ENCODE peak calls at places on chromosomes 6 and 20, in eight cellular contexts. One of them, this sample, is unnamed.

GRCh38 chr20:38272398-38272797 is 11.9 kb upstream of the KIAA1755 start:
- DNase-seq in Daoy: peak
- DNase-seq in AG08396: no peak
- DNase-seq in heart left ventricle: no peak
- DNase-seq in left kidney: no peak
- DNase-seq in NAMALWA: no peak
- DNase-seq in nephron progenitor cell: no peak
- DNase-seq in lower leg skin: no peak
- DNase-seq in this sample: no peak

GRCh38 chr6:30802731-30803130 is 58.4 kb upstream of the IER3 start:
- DNase-seq in Daoy: no peak
- DNase-seq in AG08396: no peak
- DNase-seq in heart left ventricle: no peak
- DNase-seq in left kidney: no peak
- DNase-seq in NAMALWA: no peak
- DNase-seq in nephron progenitor cell: no peak
- DNase-seq in lower leg skin: no peak
- DNase-seq in this sample: no peak

GRCh38 chr6:1482381-1483166 is 93.2 kb downstream of the FOXF2 start:
- DNase-seq in Daoy: peak
- DNase-seq in AG08396: no peak
- DNase-seq in heart left ventricle: no peak
- DNase-seq in left kidney: no peak
- DNase-seq in NAMALWA: peak
- DNase-seq in nephron progenitor cell: no peak
- DNase-seq in lower leg skin: no peak
- DNase-seq in this sample: no peak

GRCh38 chr20:56925696-56926101 is 296.6 kb downstream of the TFAP2C start:
- DNase-seq in Daoy: no peak
- DNase-seq in AG08396: no peak
- DNase-seq in heart left ventricle: no peak
- DNase-seq in left kidney: peak
- DNase-seq in NAMALWA: no peak
- DNase-seq in nephron progenitor cell: peak
- DNase-seq in lower leg skin: no peak
- DNase-seq in this sample: no peak

GRCh38 chr20:59222982-59223610 is 59.5 kb downstream of the ZNF831 start:
- DNase-seq in Daoy: peak
- DNase-seq in AG08396: peak
- DNase-seq in heart left ventricle: no peak
- DNase-seq in left kidney: peak
- DNase-seq in NAMALWA: no peak
- DNase-seq in nephron progenitor cell: no peak
- DNase-seq in lower leg skin: no peak
- DNase-seq in this sample: peak

GRCh38 chr6:138467901-138468300 is 31.4 kb downstream of the NHSL1 start:
- DNase-seq in Daoy: no peak
- DNase-seq in AG08396: no peak
- DNase-seq in heart left ventricle: no peak
- DNase-seq in left kidney: no peak
- DNase-seq in NAMALWA: no peak
- DNase-seq in nephron progenitor cell: no peak
- DNase-seq in lower leg skin: no peak
- DNase-seq in this sample: no peak

GRCh38 chr20:62366370-62367135 is 559 bp downstream of the LAMA5 start:
- DNase-seq in Daoy: no peak
- DNase-seq in AG08396: peak
- DNase-seq in heart left ventricle: peak
- DNase-seq in left kidney: peak
- DNase-seq in NAMALWA: no peak
- DNase-seq in nephron progenitor cell: peak
- DNase-seq in lower leg skin: no peak
- DNase-seq in this sample: peak

GRCh38 chr6:65876668-65877067 is 169.6 kb upstream of the EYS start:
- DNase-seq in Daoy: no peak
- DNase-seq in AG08396: no peak
- DNase-seq in heart left ventricle: no peak
- DNase-seq in left kidney: no peak
- DNase-seq in NAMALWA: no peak
- DNase-seq in nephron progenitor cell: no peak
- DNase-seq in lower leg skin: no peak
- DNase-seq in this sample: no peak

GRCh38 chr6:72948153-72948552 is 277.1 kb downstream of the KHDC1L start:
- DNase-seq in Daoy: no peak
- DNase-seq in AG08396: no peak
- DNase-seq in heart left ventricle: no peak
- DNase-seq in left kidney: no peak
- DNase-seq in NAMALWA: no peak
- DNase-seq in nephron progenitor cell: no peak
- DNase-seq in lower leg skin: no peak
- DNase-seq in this sample: no peak

GRCh38 chr20:61178431-61179080 is 73.5 kb upstream of the CDH4 start:
- DNase-seq in Daoy: no peak
- DNase-seq in AG08396: no peak
- DNase-seq in heart left ventricle: no peak
- DNase-seq in left kidney: peak
- DNase-seq in NAMALWA: no peak
- DNase-seq in nephron progenitor cell: peak
- DNase-seq in lower leg skin: no peak
- DNase-seq in this sample: peak

GRCh38 chr6:157462956-157463742 is 82.2 kb downstream of the ZDHHC14 start:
- DNase-seq in Daoy: no peak
- DNase-seq in AG08396: no peak
- DNase-seq in heart left ventricle: no peak
- DNase-seq in left kidney: no peak
- DNase-seq in NAMALWA: no peak
- DNase-seq in nephron progenitor cell: no peak
- DNase-seq in lower leg skin: no peak
- DNase-seq in this sample: no peak

GRCh38 chr6:84766118-84766683 is 1.8 kb upstream of the TBX18 start:
- DNase-seq in Daoy: no peak
- DNase-seq in AG08396: no peak
- DNase-seq in heart left ventricle: no peak
- DNase-seq in left kidney: peak
- DNase-seq in NAMALWA: no peak
- DNase-seq in nephron progenitor cell: peak
- DNase-seq in lower leg skin: no peak
- DNase-seq in this sample: no peak

GRCh38 chr20:10558635-10559187 is 115.1 kb downstream of the JAG1 start:
- DNase-seq in Daoy: peak
- DNase-seq in AG08396: peak
- DNase-seq in heart left ventricle: no peak
- DNase-seq in left kidney: no peak
- DNase-seq in NAMALWA: no peak
- DNase-seq in nephron progenitor cell: no peak
- DNase-seq in lower leg skin: no peak
- DNase-seq in this sample: no peak

GRCh38 chr6:7978736-7979135 is 68.1 kb upstream of the TXNDC5 start:
- DNase-seq in Daoy: peak
- DNase-seq in AG08396: no peak
- DNase-seq in heart left ventricle: no peak
- DNase-seq in left kidney: no peak
- DNase-seq in NAMALWA: peak
- DNase-seq in nephron progenitor cell: no peak
- DNase-seq in lower leg skin: no peak
- DNase-seq in this sample: no peak

GRCh38 chr6:150301871-150302800 is 66.7 kb upstream of the IYD start:
- DNase-seq in Daoy: peak
- DNase-seq in AG08396: peak
- DNase-seq in heart left ventricle: no peak
- DNase-seq in left kidney: no peak
- DNase-seq in NAMALWA: no peak
- DNase-seq in nephron progenitor cell: no peak
- DNase-seq in lower leg skin: no peak
- DNase-seq in this sample: peak

GRCh38 chr6:105428342-105428957 is 25.6 kb upstream of the PREP start:
- DNase-seq in Daoy: peak
- DNase-seq in AG08396: peak
- DNase-seq in heart left ventricle: no peak
- DNase-seq in left kidney: peak
- DNase-seq in NAMALWA: no peak
- DNase-seq in nephron progenitor cell: no peak
- DNase-seq in lower leg skin: peak
- DNase-seq in this sample: no peak

GRCh38 chr20:57792386-57793095 is 82.7 kb upstream of the PMEPA1 start:
- DNase-seq in Daoy: no peak
- DNase-seq in AG08396: no peak
- DNase-seq in heart left ventricle: no peak
- DNase-seq in left kidney: peak
- DNase-seq in NAMALWA: no peak
- DNase-seq in nephron progenitor cell: no peak
- DNase-seq in lower leg skin: no peak
- DNase-seq in this sample: no peak

GRCh38 chr6:10271982-10272381 is 142.9 kb downstream of the TFAP2A start:
- DNase-seq in Daoy: no peak
- DNase-seq in AG08396: no peak
- DNase-seq in heart left ventricle: no peak
- DNase-seq in left kidney: no peak
- DNase-seq in NAMALWA: no peak
- DNase-seq in nephron progenitor cell: no peak
- DNase-seq in lower leg skin: no peak
- DNase-seq in this sample: no peak

GRCh38 chr20:17281478-17281877 is 54.6 kb downstream of the PCSK2 start:
- DNase-seq in Daoy: peak
- DNase-seq in AG08396: no peak
- DNase-seq in heart left ventricle: no peak
- DNase-seq in left kidney: peak
- DNase-seq in NAMALWA: peak
- DNase-seq in nephron progenitor cell: peak
- DNase-seq in lower leg skin: no peak
- DNase-seq in this sample: peak

GRCh38 chr20:36303020-36303595 is 3.0 kb upstream of the DLGAP4 start:
- DNase-seq in Daoy: no peak
- DNase-seq in AG08396: no peak
- DNase-seq in heart left ventricle: no peak
- DNase-seq in left kidney: no peak
- DNase-seq in NAMALWA: no peak
- DNase-seq in nephron progenitor cell: no peak
- DNase-seq in lower leg skin: no peak
- DNase-seq in this sample: no peak

GRCh38 chr6:136290406-136291010 is 862 bp upstream of the BCLAF1 start:
- DNase-seq in Daoy: peak
- DNase-seq in AG08396: peak
- DNase-seq in heart left ventricle: peak
- DNase-seq in left kidney: peak
- DNase-seq in NAMALWA: peak
- DNase-seq in nephron progenitor cell: peak
- DNase-seq in lower leg skin: peak
- DNase-seq in this sample: peak

GRCh38 chr20:47540443-47541354 is 39.0 kb downstream of the NCOA3 start:
- DNase-seq in Daoy: no peak
- DNase-seq in AG08396: peak
- DNase-seq in heart left ventricle: no peak
- DNase-seq in left kidney: no peak
- DNase-seq in NAMALWA: peak
- DNase-seq in nephron progenitor cell: no peak
- DNase-seq in lower leg skin: no peak
- DNase-seq in this sample: peak

GRCh38 chr6:156416392-156416791 is 360.8 kb upstream of the ARID1B start:
- DNase-seq in Daoy: no peak
- DNase-seq in AG08396: no peak
- DNase-seq in heart left ventricle: no peak
- DNase-seq in left kidney: no peak
- DNase-seq in NAMALWA: no peak
- DNase-seq in nephron progenitor cell: no peak
- DNase-seq in lower leg skin: no peak
- DNase-seq in this sample: no peak

GRCh38 chr20:10581823-10582222 is 92.0 kb downstream of the JAG1 start:
- DNase-seq in Daoy: peak
- DNase-seq in AG08396: no peak
- DNase-seq in heart left ventricle: no peak
- DNase-seq in left kidney: no peak
- DNase-seq in NAMALWA: no peak
- DNase-seq in nephron progenitor cell: no peak
- DNase-seq in lower leg skin: no peak
- DNase-seq in this sample: no peak

GRCh38 chr6:31128093-31128676 is 7.9 kb upstream of the CDSN start:
- DNase-seq in Daoy: peak
- DNase-seq in AG08396: peak
- DNase-seq in heart left ventricle: peak
- DNase-seq in left kidney: peak
- DNase-seq in NAMALWA: peak
- DNase-seq in nephron progenitor cell: peak
- DNase-seq in lower leg skin: no peak
- DNase-seq in this sample: peak

GRCh38 chr6:149239573-149240209 is 77.8 kb upstream of the TAB2 start:
- DNase-seq in Daoy: no peak
- DNase-seq in AG08396: no peak
- DNase-seq in heart left ventricle: no peak
- DNase-seq in left kidney: no peak
- DNase-seq in NAMALWA: no peak
- DNase-seq in nephron progenitor cell: no peak
- DNase-seq in lower leg skin: no peak
- DNase-seq in this sample: no peak

GRCh38 chr6:2433686-2434085 is 188.3 kb upstream of the GMDS start:
- DNase-seq in Daoy: peak
- DNase-seq in AG08396: no peak
- DNase-seq in heart left ventricle: no peak
- DNase-seq in left kidney: no peak
- DNase-seq in NAMALWA: no peak
- DNase-seq in nephron progenitor cell: no peak
- DNase-seq in lower leg skin: no peak
- DNase-seq in this sample: no peak

GRCh38 chr6:167826230-167827061 is at the start of gene AFDN:
- DNase-seq in Daoy: peak
- DNase-seq in AG08396: peak
- DNase-seq in heart left ventricle: peak
- DNase-seq in left kidney: peak
- DNase-seq in NAMALWA: peak
- DNase-seq in nephron progenitor cell: peak
- DNase-seq in lower leg skin: peak
- DNase-seq in this sample: peak

GRCh38 chr6:69097948-69098347 is 462.9 kb downstream of the ADGRB3 start:
- DNase-seq in Daoy: no peak
- DNase-seq in AG08396: no peak
- DNase-seq in heart left ventricle: no peak
- DNase-seq in left kidney: no peak
- DNase-seq in NAMALWA: no peak
- DNase-seq in nephron progenitor cell: no peak
- DNase-seq in lower leg skin: no peak
- DNase-seq in this sample: no peak

GRCh38 chr6:108904731-108905130 is 56.5 kb downstream of the ARMC2 start:
- DNase-seq in Daoy: no peak
- DNase-seq in AG08396: no peak
- DNase-seq in heart left ventricle: no peak
- DNase-seq in left kidney: no peak
- DNase-seq in NAMALWA: peak
- DNase-seq in nephron progenitor cell: no peak
- DNase-seq in lower leg skin: no peak
- DNase-seq in this sample: no peak

GRCh38 chr6:45576648-45577624 is 199.2 kb upstream of the SUPT3H start:
- DNase-seq in Daoy: no peak
- DNase-seq in AG08396: no peak
- DNase-seq in heart left ventricle: peak
- DNase-seq in left kidney: no peak
- DNase-seq in NAMALWA: no peak
- DNase-seq in nephron progenitor cell: no peak
- DNase-seq in lower leg skin: no peak
- DNase-seq in this sample: no peak

GRCh38 chr6:110875548-110876169 is 1.1 kb downstream of the AMD1 start:
- DNase-seq in Daoy: peak
- DNase-seq in AG08396: peak
- DNase-seq in heart left ventricle: peak
- DNase-seq in left kidney: peak
- DNase-seq in NAMALWA: peak
- DNase-seq in nephron progenitor cell: peak
- DNase-seq in lower leg skin: peak
- DNase-seq in this sample: peak

GRCh38 chr20:44098256-44098630 is 88.7 kb downstream of the JPH2 start:
- DNase-seq in Daoy: no peak
- DNase-seq in AG08396: no peak
- DNase-seq in heart left ventricle: no peak
- DNase-seq in left kidney: peak
- DNase-seq in NAMALWA: no peak
- DNase-seq in nephron progenitor cell: no peak
- DNase-seq in lower leg skin: no peak
- DNase-seq in this sample: no peak

GRCh38 chr6:157092736-157093135 is 230.6 kb downstream of the TMEM242 start:
- DNase-seq in Daoy: peak
- DNase-seq in AG08396: no peak
- DNase-seq in heart left ventricle: no peak
- DNase-seq in left kidney: no peak
- DNase-seq in NAMALWA: no peak
- DNase-seq in nephron progenitor cell: no peak
- DNase-seq in lower leg skin: no peak
- DNase-seq in this sample: no peak

This sample was measured in hepatocyte.